ENCODE peak calls at places on chromosomes 5 and 9, in nine cellular contexts. V is WTC11, C is A549, W is endothelial cell of umbilical vein, I is HCT116, A is HepG2, B is SK-N-SH, F is H1, Z is NB4. P is an unnamed sample.

GRCh38 chr9:137458194-137459146 is 664 bp downstream of the NSMF start:
- DNase-seq in V (peak), C (no peak), W (no peak), I (no peak), A (no peak), B (peak), F (no peak), Z (peak), P (no peak)

GRCh38 chr9:13816837-13817236 is 497.1 kb downstream of the NFIB start:
- DNase-seq in V (no peak), C (no peak), W (no peak), I (no peak), A (no peak), B (no peak), F (no peak), Z (no peak), P (no peak)

GRCh38 chr9:117546894-117547293 is 132.0 kb upstream of the ASTN2 start:
- DNase-seq in V (no peak), C (peak), W (peak), I (no peak), A (no peak), B (peak), F (no peak), Z (no peak), P (no peak)

GRCh38 chr9:124810513-124811355 is 33.8 kb downstream of the OLFML2A start:
- DNase-seq in V (peak), C (peak), W (no peak), I (peak), A (peak), B (peak), F (peak), Z (no peak), P (no peak)

GRCh38 chr9:95511232-95511951 is 5.4 kb downstream of the PTCH1 start:
- DNase-seq in V (peak), C (peak), W (peak), I (no peak), A (peak), B (no peak), F (no peak), Z (peak), P (no peak)

GRCh38 chr9:116147821-116148220 is 5.8 kb upstream of the PAPPA start:
- DNase-seq in V (no peak), C (no peak), W (no peak), I (no peak), A (no peak), B (no peak), F (no peak), Z (no peak), P (no peak)

GRCh38 chr5:66494437-66494836 is 101.8 kb upstream of the MAST4 start:
- DNase-seq in V (peak), C (no peak), W (no peak), I (no peak), A (no peak), B (no peak), F (peak), Z (peak), P (no peak)

GRCh38 chr5:1801061-1801953 is at the start of gene NDUFS6:
- DNase-seq in V (peak), C (peak), W (peak), I (no peak), A (peak), B (peak), F (peak), Z (peak), P (no peak)

GRCh38 chr5:150277043-150277442 is 12.5 kb downstream of the CAMK2A start:
- DNase-seq in V (no peak), C (no peak), W (no peak), I (no peak), A (no peak), B (no peak), F (no peak), Z (no peak), P (no peak)

GRCh38 chr9:91750343-91750742 is 199.7 kb downstream of the ROR2 start:
- DNase-seq in V (no peak), C (no peak), W (no peak), I (no peak), A (no peak), B (peak), F (no peak), Z (no peak), P (no peak)

GRCh38 chr5:69029292-69029691 is 64.5 kb upstream of the SLC30A5 start:
- DNase-seq in V (no peak), C (no peak), W (no peak), I (no peak), A (no peak), B (no peak), F (no peak), Z (no peak), P (no peak)

GRCh38 chr9:108664309-108665255 is 191.2 kb downstream of the ACTL7B start:
- DNase-seq in V (no peak), C (no peak), W (no peak), I (no peak), A (no peak), B (no peak), F (no peak), Z (peak), P (no peak)

GRCh38 chr5:4901890-4902289 is 238.2 kb upstream of the ADAMTS16 start:
- DNase-seq in V (no peak), C (no peak), W (no peak), I (no peak), A (no peak), B (no peak), F (no peak), Z (no peak), P (no peak)

GRCh38 chr5:147509710-147510651 is at the start of gene DPYSL3:
- DNase-seq in V (peak), C (peak), W (peak), I (peak), A (no peak), B (peak), F (peak), Z (no peak), P (no peak)

GRCh38 chr5:71695561-71695960 is 23.5 kb upstream of the CARTPT start:
- DNase-seq in V (no peak), C (peak), W (no peak), I (no peak), A (no peak), B (no peak), F (no peak), Z (no peak), P (no peak)

GRCh38 chr9:105647595-105648349 is 14.5 kb upstream of the TAL2 start:
- DNase-seq in V (no peak), C (no peak), W (no peak), I (no peak), A (no peak), B (no peak), F (peak), Z (peak), P (no peak)

GRCh38 chr9:26292943-26293342 is 599.7 kb downstream of the CAAP1 start:
- DNase-seq in V (no peak), C (peak), W (no peak), I (no peak), A (no peak), B (peak), F (no peak), Z (no peak), P (no peak)

GRCh38 chr9:1042466-1042865 is 7.7 kb upstream of the DMRT2 start:
- DNase-seq in V (peak), C (no peak), W (no peak), I (no peak), A (no peak), B (peak), F (no peak), Z (no peak), P (no peak)

GRCh38 chr9:90025816-90026215 is 421.0 kb downstream of the GADD45G start:
- DNase-seq in V (no peak), C (peak), W (no peak), I (no peak), A (no peak), B (no peak), F (peak), Z (no peak), P (no peak)

GRCh38 chr5:179438461-179438860 is 93.2 kb upstream of the ADAMTS2 start:
- DNase-seq in V (no peak), C (no peak), W (no peak), I (no peak), A (no peak), B (no peak), F (no peak), Z (no peak), P (no peak)

GRCh38 chr9:137218754-137219271 is 3.2 kb downstream of the RNF208 start:
- DNase-seq in V (no peak), C (peak), W (peak), I (no peak), A (peak), B (no peak), F (no peak), Z (peak), P (no peak)

GRCh38 chr5:78653969-78654368 is 5.4 kb upstream of the LHFPL2 start:
- DNase-seq in V (no peak), C (no peak), W (peak), I (no peak), A (no peak), B (no peak), F (no peak), Z (no peak), P (no peak)

GRCh38 chr5:134552301-134552700 is 26.8 kb downstream of the JADE2 start:
- DNase-seq in V (no peak), C (peak), W (peak), I (no peak), A (no peak), B (no peak), F (no peak), Z (no peak), P (no peak)

GRCh38 chr9:38286357-38286756 is 106.1 kb upstream of the ALDH1B1 start:
- DNase-seq in V (no peak), C (no peak), W (no peak), I (no peak), A (no peak), B (no peak), F (no peak), Z (no peak), P (no peak)

GRCh38 chr5:82314964-82315728 is 37.0 kb upstream of the RPS23 start:
- DNase-seq in V (no peak), C (no peak), W (no peak), I (no peak), A (no peak), B (no peak), F (no peak), Z (peak), P (no peak)

GRCh38 chr5:181181650-181182565 is 23.1 kb downstream of the TRIM7 start:
- DNase-seq in V (peak), C (peak), W (peak), I (peak), A (peak), B (peak), F (no peak), Z (peak), P (no peak)

GRCh38 chr5:119031905-119032304 is 39.0 kb upstream of the DMXL1 start:
- DNase-seq in V (no peak), C (peak), W (no peak), I (peak), A (no peak), B (no peak), F (no peak), Z (peak), P (peak)

GRCh38 chr9:75715360-75715759 is 175.1 kb upstream of the PCSK5 start:
- DNase-seq in V (no peak), C (no peak), W (no peak), I (no peak), A (no peak), B (no peak), F (no peak), Z (no peak), P (no peak)

GRCh38 chr5:78627766-78628165 is 20.8 kb downstream of the LHFPL2 start:
- DNase-seq in V (no peak), C (no peak), W (no peak), I (no peak), A (no peak), B (peak), F (no peak), Z (no peak), P (no peak)

GRCh38 chr9:110330484-110331115 is 7.1 kb downstream of the TXNDC8 start:
- DNase-seq in V (no peak), C (no peak), W (no peak), I (no peak), A (no peak), B (no peak), F (no peak), Z (no peak), P (no peak)

GRCh38 chr5:125277494-125278154 is 531.2 kb upstream of the ZNF608 start:
- DNase-seq in V (no peak), C (peak), W (peak), I (peak), A (peak), B (no peak), F (no peak), Z (no peak), P (no peak)

DNA sequence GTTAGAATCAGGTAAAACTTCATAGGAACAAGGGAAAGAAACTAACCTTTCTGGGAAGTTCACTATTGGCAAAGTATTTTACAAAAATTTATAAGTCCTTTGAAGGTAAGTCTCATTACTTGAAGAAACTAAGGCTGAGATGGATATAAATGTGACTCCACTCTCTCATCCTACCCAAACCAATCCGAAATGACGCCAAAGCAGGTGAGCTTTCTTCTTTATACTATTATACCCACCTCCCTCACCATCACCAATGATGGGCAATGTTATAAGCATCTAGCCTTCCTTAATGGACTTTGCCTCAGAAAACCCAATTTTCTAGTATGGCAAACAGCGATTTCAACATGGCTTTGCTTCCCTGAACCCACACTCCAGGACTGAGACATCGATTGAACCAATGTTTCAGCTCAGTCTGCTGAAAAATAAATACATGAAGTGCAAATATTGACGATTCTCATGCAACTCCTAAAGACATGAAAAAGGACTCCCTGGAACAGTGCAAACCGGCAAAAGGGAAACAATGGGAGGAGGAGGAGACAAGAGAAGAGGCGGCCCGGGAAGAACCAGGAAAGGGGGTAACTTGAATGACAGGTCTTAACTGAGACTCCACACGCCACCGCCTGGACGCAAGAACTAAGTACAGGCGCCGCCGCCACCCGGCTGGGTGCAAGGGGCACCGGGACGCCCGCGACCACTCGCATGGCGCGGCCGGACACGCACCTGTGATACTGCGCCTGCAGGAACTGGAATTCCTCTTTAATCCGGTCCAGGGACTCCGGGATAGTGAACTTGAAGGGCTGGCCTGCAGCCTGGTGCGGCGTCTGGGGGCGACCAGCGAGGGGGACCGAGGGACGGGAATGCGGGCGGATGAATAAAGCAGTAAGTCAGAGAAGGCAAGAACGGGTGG is 2.5 kb downstream of the TLE1 start:
- DNase-seq in V (peak), C (peak), W (peak), I (peak), A (peak), B (peak), F (no peak), Z (peak), P (no peak)
- TF ChIP-seq MAX in V (no peak), C (peak), W (no peak), I (peak), A (peak), B (no peak), F (peak), Z (no peak), P (no peak)

GRCh38 chr5:142320427-142320732 is 4.4 kb downstream of the SPRY4 start:
- DNase-seq in V (no peak), C (no peak), W (no peak), I (no peak), A (peak), B (no peak), F (no peak), Z (no peak), P (no peak)
- TF ChIP-seq MAX in V (no peak), C (no peak), W (no peak), I (no peak), A (no peak), B (no peak), F (no peak), Z (no peak), P (no peak)

GRCh38 chr9:111984075-111984802 is 87.6 kb downstream of the UGCG start:
- DNase-seq in V (no peak), C (no peak), W (no peak), I (no peak), A (no peak), B (no peak), F (no peak), Z (no peak), P (no peak)

GRCh38 chr9:111983484-111983908 is 86.9 kb downstream of the UGCG start:
- DNase-seq in V (no peak), C (no peak), W (no peak), I (no peak), A (no peak), B (no peak), F (no peak), Z (no peak), P (peak)

GRCh38 chr9:111980398-111980797 is 83.8 kb downstream of the UGCG start:
- DNase-seq in V (no peak), C (no peak), W (no peak), I (no peak), A (no peak), B (peak), F (no peak), Z (no peak), P (no peak)

GRCh38 chr9:111986035-111986556 is 89.5 kb downstream of the UGCG start:
- DNase-seq in V (no peak), C (no peak), W (peak), I (no peak), A (no peak), B (no peak), F (no peak), Z (no peak), P (no peak)

GRCh38 chr9:111985315-111985714 is 88.7 kb downstream of the UGCG start:
- DNase-seq in V (no peak), C (no peak), W (no peak), I (no peak), A (no peak), B (no peak), F (no peak), Z (no peak), P (peak)
- TF ChIP-seq MAX in V (no peak), C (no peak), W (no peak), I (no peak), A (no peak), B (no peak), F (no peak), Z (no peak), P (no peak)

DNA sequence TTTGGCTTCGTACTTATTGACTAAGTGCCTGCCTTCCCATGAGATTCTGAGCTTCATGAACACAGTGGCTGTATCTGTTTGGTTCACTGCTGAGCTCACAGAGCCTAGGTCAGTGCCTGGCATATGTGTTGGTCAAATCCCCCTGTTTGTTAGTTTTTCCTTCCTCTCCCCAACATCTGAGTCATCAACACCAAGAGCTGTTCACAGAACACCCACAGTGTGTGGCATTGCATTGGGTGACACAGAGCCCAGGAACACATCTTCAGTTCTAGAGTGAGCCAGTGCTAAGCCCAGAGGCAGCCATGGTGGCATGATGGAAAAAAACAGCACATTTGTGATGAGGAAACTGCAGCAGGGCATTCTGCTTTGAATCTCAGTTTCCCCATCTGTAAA is 294.6 kb downstream of the SEC61B start:
- DNase-seq in V (no peak), C (no peak), W (no peak), I (no peak), A (no peak), B (no peak), F (no peak), Z (no peak), P (peak)
- TF ChIP-seq MAX in V (no peak), C (no peak), W (no peak), I (no peak), A (no peak), B (no peak), F (no peak), Z (no peak), P (no peak)

GRCh38 chr5:54785729-54786548 is 199.5 kb downstream of the ESM1 start:
- DNase-seq in V (no peak), C (no peak), W (peak), I (no peak), A (no peak), B (peak), F (no peak), Z (no peak), P (peak)
- TF ChIP-seq MAX in V (no peak), C (no peak), W (no peak), I (no peak), A (no peak), B (no peak), F (no peak), Z (no peak), P (no peak)

GRCh38 chr5:172579403-172579990 is 61.6 kb upstream of the NEURL1B start:
- DNase-seq in V (no peak), C (no peak), W (no peak), I (no peak), A (no peak), B (no peak), F (no peak), Z (no peak), P (no peak)
- TF ChIP-seq MAX in V (no peak), C (no peak), W (no peak), I (no peak), A (no peak), B (no peak), F (no peak), Z (no peak), P (no peak)

GRCh38 chr9:111525056-111525977 is at the start of gene ZNF483:
- DNase-seq in V (peak), C (peak), W (peak), I (peak), A (peak), B (peak), F (peak), Z (no peak), P (no peak)
- TF ChIP-seq MAX in V (peak), C (peak), W (no peak), I (peak), A (peak), B (peak), F (peak), Z (no peak), P (no peak)

DNA sequence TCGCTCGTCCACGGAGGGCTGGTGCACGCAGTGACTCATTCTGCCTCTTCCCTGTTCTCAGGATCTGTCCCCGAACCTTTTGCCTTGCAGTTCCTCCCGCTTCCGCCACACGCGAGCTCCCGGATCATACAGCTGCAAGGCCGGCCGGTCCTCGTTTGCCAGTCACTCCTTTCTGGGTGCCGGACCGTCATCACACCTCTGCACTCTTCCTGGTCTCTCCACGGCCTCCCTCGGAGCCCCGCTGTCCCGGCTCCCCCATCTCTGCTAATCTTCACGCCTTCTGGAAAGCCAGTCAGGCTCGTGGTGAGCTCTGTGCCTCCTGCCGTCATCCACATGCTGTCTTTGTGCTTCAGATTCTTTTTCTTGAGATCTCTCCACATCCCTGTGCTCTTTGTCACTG is 91.8 kb downstream of the STX17 start:
- DNase-seq in V (peak), C (no peak), W (no peak), I (no peak), A (no peak), B (no peak), F (no peak), Z (no peak), P (no peak)
- TF ChIP-seq MAX in V (no peak), C (no peak), W (no peak), I (no peak), A (no peak), B (no peak), F (peak), Z (no peak), P (no peak)

GRCh38 chr5:113162770-113163169 is 186.2 kb downstream of the DCP2 start:
- DNase-seq in V (no peak), C (no peak), W (peak), I (peak), A (no peak), B (no peak), F (no peak), Z (no peak), P (no peak)
- TF ChIP-seq MAX in V (no peak), C (no peak), W (no peak), I (peak), A (no peak), B (no peak), F (no peak), Z (no peak), P (no peak)